ENCODE peak calls at places on chromosomes 1 and 21, in eight cellular contexts. S is tibial nerve, N is psoas muscle, D is thoracic aorta, Z is neural crest cell, K is HFFc6, R is cardiac muscle cell, W is neural progenitor cell. C is an unnamed sample.

GRCh38 chr21:34962586-34963222 is 86.4 kb downstream of the RUNX1 start:
- DNase-seq in S (no peak), R (no peak), D (no peak), N (no peak), W (no peak), Z (no peak), K (no peak), C (no peak)

GRCh38 chr1:29786195-29786594 is 549.9 kb downstream of the PTPRU start:
- DNase-seq in Z (no peak), R (no peak), D (no peak), W (no peak), S (no peak), N (no peak), K (no peak), C (no peak)

GRCh38 chr1:192485692-192486436 is 89.7 kb upstream of the RGS1 start:
- DNase-seq in S (peak), W (no peak), N (peak), Z (no peak), D (peak), K (peak), R (peak), C (no peak)

GRCh38 chr1:1118011-1118892 is 2.4 kb upstream of the C1orf159 start:
- DNase-seq in D (no peak), S (no peak), W (no peak), R (no peak), K (no peak), Z (no peak), N (no peak), C (no peak)

GRCh38 chr1:243473281-243474210 is 217.7 kb downstream of the SDCCAG8 start:
- DNase-seq in D (no peak), W (no peak), S (no peak), R (peak), Z (no peak), N (no peak), K (no peak), C (no peak)

GRCh38 chr1:204340137-204340536 is 19.6 kb downstream of the PLEKHA6 start:
- DNase-seq in D (no peak), K (no peak), S (no peak), R (no peak), W (peak), N (no peak), Z (no peak), C (no peak)

GRCh38 chr1:184555665-184556641 is 169.1 kb downstream of the C1orf21 start:
- DNase-seq in R (no peak), D (no peak), W (no peak), Z (no peak), S (no peak), K (no peak), N (no peak), C (no peak)

GRCh38 chr1:226640288-226640687 is 91.7 kb downstream of the STUM start:
- DNase-seq in N (peak), K (no peak), W (no peak), S (no peak), D (no peak), R (no peak), Z (no peak), C (no peak)

GRCh38 chr1:199272690-199273089 is 633.9 kb downstream of the PTPRC start:
- DNase-seq in N (peak), K (peak), S (no peak), R (peak), Z (no peak), W (no peak), D (no peak), C (no peak)

GRCh38 chr1:2412773-2413494 is 570 bp upstream of the PEX10 start:
- DNase-seq in W (peak), Z (no peak), R (peak), D (no peak), N (peak), K (no peak), S (no peak), C (peak)

GRCh38 chr21:42347601-42348327 is 3.0 kb downstream of the TFF2 start:
- DNase-seq in W (no peak), N (no peak), K (no peak), Z (no peak), S (no peak), R (no peak), D (no peak), C (no peak)

GRCh38 chr1:46517932-46518498 is 28.4 kb downstream of the DMBX1 start:
- DNase-seq in K (no peak), W (no peak), S (no peak), N (no peak), R (no peak), D (no peak), Z (no peak), C (no peak)

GRCh38 chr1:4118746-4119515 is 218.9 kb upstream of the C1orf174 start:
- DNase-seq in W (no peak), Z (no peak), D (no peak), S (no peak), N (no peak), R (no peak), K (no peak), C (no peak)

GRCh38 chr1:162889989-162890388 is 29.0 kb upstream of the CCDC190 start:
- DNase-seq in Z (no peak), S (no peak), N (no peak), W (no peak), R (peak), K (no peak), D (no peak), C (no peak)

GRCh38 chr1:44453798-44454349 is 48.8 kb downstream of the RNF220 start:
- DNase-seq in S (no peak), R (no peak), N (no peak), Z (no peak), W (no peak), K (no peak), D (no peak), C (no peak)

GRCh38 chr1:105462308-105462707 is 1594.2 kb upstream of the PRMT6 start:
- DNase-seq in S (no peak), D (no peak), N (no peak), Z (no peak), W (no peak), K (no peak), R (no peak), C (no peak)
- TF ChIP-seq CTCF in S (no peak), D (no peak), N (no peak), Z (peak), W (peak), K (peak), R (no peak), C (no peak)

GRCh38 chr1:34779962-34780361 is 1.1 kb upstream of the GJB3 start:
- DNase-seq in D (no peak), N (no peak), W (no peak), R (no peak), S (no peak), K (no peak), Z (no peak), C (no peak)

GRCh38 chr1:34779526-34779925 is 1.5 kb upstream of the GJB3 start:
- DNase-seq in D (no peak), N (no peak), W (no peak), Z (no peak), K (no peak), R (no peak), S (no peak), C (no peak)

GRCh38 chr1:34780528-34780927 is 486 bp upstream of the GJB3 start:
- DNase-seq in K (no peak), D (no peak), N (no peak), W (no peak), Z (no peak), S (no peak), R (no peak), C (no peak)

GRCh38 chr1:34781071-34781843 is at the start of gene GJB3:
- DNase-seq in S (no peak), N (no peak), D (no peak), K (no peak), R (no peak), Z (no peak), W (peak), C (peak)

DNA sequence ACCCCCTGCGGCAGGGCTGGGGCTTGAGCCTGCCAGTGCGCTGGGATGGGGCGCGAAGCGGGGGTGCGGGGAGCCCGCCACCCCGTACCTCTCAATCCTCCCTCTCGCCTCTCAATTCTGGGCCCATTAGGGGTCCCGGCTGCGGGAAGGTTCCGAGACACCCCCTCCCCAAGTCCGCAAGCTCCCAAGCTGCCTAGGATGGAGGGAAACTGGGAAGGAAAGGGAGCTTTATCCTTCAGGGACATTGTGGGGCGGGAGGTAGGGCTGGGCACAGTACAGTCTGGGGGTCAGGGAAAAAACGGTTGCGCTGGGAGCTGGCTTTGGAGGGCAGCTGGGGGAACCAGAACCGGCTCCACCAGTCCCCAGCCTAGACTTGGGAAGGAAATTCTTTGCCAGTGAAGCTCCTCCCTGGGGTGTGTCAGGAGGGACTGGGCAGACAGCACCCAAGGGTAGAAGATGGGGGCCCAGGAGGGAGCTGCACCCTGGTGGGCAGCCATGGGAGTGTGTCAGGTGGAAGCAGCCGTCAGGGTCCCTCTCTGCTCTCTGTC is 904 bp downstream of the GJB3 start:
- DNase-seq in W (no peak), R (no peak), K (no peak), Z (no peak), S (no peak), D (no peak), N (no peak), C (no peak)
- TF ChIP-seq CTCF in W (no peak), R (no peak), K (peak), Z (no peak), S (no peak), D (no peak), N (no peak), C (no peak)

GRCh38 chr1:31154000-31154631 is 85.6 kb downstream of the NKAIN1 start:
- DNase-seq in R (no peak), Z (no peak), D (no peak), K (no peak), N (no peak), S (no peak), W (no peak), C (no peak)

GRCh38 chr1:31154632-31155215 is 85.0 kb downstream of the NKAIN1 start:
- DNase-seq in D (peak), R (peak), S (peak), N (peak), W (peak), K (peak), Z (peak), C (peak)

GRCh38 chr1:31153423-31153822 is 86.3 kb downstream of the NKAIN1 start:
- DNase-seq in K (no peak), W (no peak), N (no peak), S (no peak), D (no peak), R (no peak), Z (no peak), C (no peak)

GRCh38 chr1:31152181-31152768 is 86.8 kb upstream of the PUM1 start:
- DNase-seq in W (no peak), D (no peak), R (peak), K (peak), Z (no peak), N (no peak), S (no peak), C (no peak)

GRCh38 chr1:31155216-31155806 is 84.4 kb downstream of the NKAIN1 start:
- DNase-seq in W (peak), R (peak), D (no peak), N (peak), S (peak), Z (peak), K (peak), C (peak)
- TF ChIP-seq CTCF in W (peak), R (peak), D (peak), N (peak), S (peak), Z (peak), K (peak), C (no peak)

GRCh38 chr1:41495171-41495948 is 10.9 kb upstream of the EDN2 start:
- DNase-seq in D (no peak), K (no peak), Z (no peak), R (peak), W (peak), N (no peak), S (no peak), C (no peak)
- TF ChIP-seq CTCF in D (no peak), K (peak), Z (peak), R (peak), W (peak), N (no peak), S (peak), C (peak)

GRCh38 chr1:213061263-213061662 is 10.2 kb downstream of the RPS6KC1 start:
- DNase-seq in D (no peak), N (no peak), Z (no peak), S (no peak), K (no peak), W (no peak), R (no peak), C (no peak)
- TF ChIP-seq CTCF in D (no peak), N (no peak), Z (peak), S (no peak), K (no peak), W (no peak), R (no peak), C (no peak)

GRCh38 chr1:208203848-208204609 is 40.2 kb downstream of the PLXNA2 start:
- DNase-seq in Z (no peak), K (no peak), R (peak), W (no peak), S (no peak), N (no peak), D (no peak), C (no peak)

GRCh38 chr1:208203127-208203847 is 40.9 kb downstream of the PLXNA2 start:
- DNase-seq in D (no peak), R (peak), S (peak), K (no peak), W (no peak), Z (no peak), N (peak), C (no peak)

GRCh38 chr1:208205216-208206013 is 38.8 kb downstream of the PLXNA2 start:
- DNase-seq in K (no peak), N (no peak), S (no peak), R (no peak), D (no peak), Z (no peak), W (no peak), C (no peak)

GRCh38 chr1:208206092-208206698 is 38.0 kb downstream of the PLXNA2 start:
- DNase-seq in S (no peak), W (no peak), D (no peak), R (no peak), Z (no peak), N (no peak), K (no peak), C (no peak)

DNA sequence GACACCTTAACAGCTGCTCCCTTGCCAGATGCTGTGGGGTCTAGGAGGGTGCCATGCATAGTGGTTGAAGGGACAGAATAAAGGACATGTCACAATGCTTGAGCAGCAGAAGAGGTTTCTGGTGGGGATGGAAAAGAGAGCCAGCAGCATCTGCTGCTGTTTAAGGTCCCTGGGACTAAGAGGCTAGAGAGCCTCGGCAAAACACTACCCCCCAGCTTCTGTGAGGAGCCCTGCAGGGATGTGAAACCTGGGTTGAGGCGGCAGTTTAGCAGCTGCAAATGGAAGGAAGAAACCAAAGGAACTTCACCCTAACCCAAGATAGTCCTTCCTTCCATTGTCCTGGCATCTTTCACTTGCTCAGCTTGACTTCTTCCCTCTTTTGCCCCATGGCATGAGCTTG is 39.4 kb downstream of the PLXNA2 start:
- DNase-seq in W (no peak), D (no peak), Z (no peak), N (no peak), K (no peak), S (no peak), R (no peak), C (no peak)
- TF ChIP-seq CTCF in W (no peak), D (no peak), Z (no peak), N (no peak), K (no peak), S (no peak), R (no peak), C (no peak)

GRCh38 chr1:228104526-228105251 is 1.6 kb upstream of the C1orf35 start:
- DNase-seq in D (no peak), S (no peak), N (no peak), K (no peak), W (no peak), Z (no peak), R (no peak), C (no peak)

GRCh38 chr1:228100822-228101613 is 2.1 kb downstream of the C1orf35 start:
- DNase-seq in Z (no peak), W (no peak), K (no peak), D (no peak), R (no peak), S (no peak), N (no peak), C (no peak)

GRCh38 chr1:228101614-228101993 is 1.5 kb downstream of the C1orf35 start:
- DNase-seq in N (no peak), D (no peak), Z (no peak), S (no peak), K (no peak), R (no peak), W (no peak), C (no peak)

GRCh38 chr1:228101994-228102790 is 933 bp downstream of the C1orf35 start:
- DNase-seq in K (no peak), S (no peak), D (no peak), R (peak), W (peak), N (peak), Z (peak), C (peak)

DNA sequence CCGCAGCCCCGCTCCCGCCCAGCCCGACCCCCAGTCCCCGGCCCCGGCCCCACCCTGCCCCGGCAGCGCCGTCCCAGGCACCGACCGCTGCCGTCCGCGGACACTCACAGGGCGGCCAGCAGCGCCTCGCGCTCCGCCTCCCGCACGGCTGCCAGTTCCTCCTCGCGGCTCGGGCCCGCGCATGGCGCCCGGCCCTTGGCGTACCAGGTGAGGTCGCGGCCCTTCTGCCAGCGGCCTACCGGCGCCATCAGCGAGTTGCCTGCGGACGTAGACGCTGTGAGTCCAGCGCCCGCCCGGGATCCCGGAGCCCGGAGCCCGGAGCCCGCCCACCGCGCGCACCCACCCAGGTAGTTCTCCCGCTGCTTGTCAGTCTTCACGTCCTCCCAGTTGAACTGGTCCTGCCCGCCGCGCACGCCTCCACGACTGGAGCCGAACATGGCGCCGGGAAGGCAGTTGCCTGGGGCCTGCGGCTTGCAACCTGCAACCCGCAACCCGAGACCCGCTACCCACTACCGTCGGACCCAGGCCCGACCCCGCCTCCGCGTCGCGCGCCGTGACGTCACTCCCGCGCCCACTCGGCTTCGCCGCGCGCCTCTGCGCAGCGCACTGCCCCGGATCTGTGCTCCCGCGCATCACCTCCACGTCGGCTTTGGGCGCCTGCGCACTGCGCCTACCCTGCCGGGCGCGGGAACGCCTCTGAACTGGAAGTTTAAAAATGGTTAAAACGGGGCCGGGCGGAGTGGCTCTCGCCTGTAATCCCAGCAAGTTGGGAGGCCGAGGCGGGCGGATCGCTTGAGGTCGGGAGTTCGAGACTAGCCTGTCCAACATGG is at the start of gene C1orf35:
- DNase-seq in R (peak), S (peak), W (peak), D (peak), N (peak), K (peak), Z (peak), C (peak)
- TF ChIP-seq CTCF in R (no peak), S (no peak), W (no peak), D (no peak), N (no peak), K (no peak), Z (no peak), C (no peak)

GRCh38 chr1:33320619-33321165 is at the start of gene A3GALT2:
- DNase-seq in Z (no peak), W (no peak), D (no peak), N (no peak), K (no peak), R (no peak), S (no peak), C (no peak)

GRCh38 chr1:33319949-33320618 is 814 bp downstream of the A3GALT2 start:
- DNase-seq in W (no peak), K (no peak), R (no peak), S (no peak), Z (no peak), D (no peak), N (no peak), C (no peak)

GRCh38 chr1:33317946-33318345 is 3.0 kb downstream of the A3GALT2 start:
- DNase-seq in S (no peak), N (no peak), W (no peak), R (no peak), Z (no peak), D (no peak), K (no peak), C (no peak)

GRCh38 chr1:33321178-33321577 is 280 bp upstream of the A3GALT2 start:
- DNase-seq in S (no peak), N (no peak), R (no peak), W (no peak), Z (no peak), D (no peak), K (no peak), C (no peak)

GRCh38 chr1:33319186-33319948 is 1.5 kb downstream of the A3GALT2 start:
- DNase-seq in Z (no peak), W (no peak), N (no peak), S (no peak), D (no peak), R (no peak), K (no peak), C (no peak)
- TF ChIP-seq CTCF in Z (no peak), W (no peak), N (no peak), S (no peak), D (no peak), R (no peak), K (no peak), C (no peak)